ENCODE peak calls at places on chromosome 22, in five cellular contexts. P is NCI-H1417 treated with DMSO at 0.1 percent for 48 hours, V is HuH-7, O is cardiac fibroblast, H is natural killer cell. D is an unnamed sample.

GRCh38 chr22:20226077-20226716 is 41.9 kb downstream of the RTN4R start:
- DNase-seq in P (no peak), V (no peak), O (no peak), H (no peak), D (no peak)

GRCh38 chr22:41411021-41411851 is 29.5 kb downstream of the TEF start:
- DNase-seq in P (no peak), V (no peak), O (no peak), H (no peak), D (no peak)

GRCh38 chr22:35575116-35575748 is 34.6 kb downstream of the RASD2 start:
- DNase-seq in P (no peak), V (no peak), O (no peak), H (no peak), D (no peak)

GRCh38 chr22:27217154-27217553 is 559.8 kb downstream of the MIAT start:
- DNase-seq in P (no peak), V (no peak), O (no peak), H (no peak), D (no peak)

GRCh38 chr22:39520874-39521857 is 804 bp downstream of the ATF4 start:
- DNase-seq in P (no peak), V (no peak), O (peak), H (peak), D (peak)

GRCh38 chr22:37154925-37155712 is 5.4 kb upstream of the IL2RB start:
- DNase-seq in P (no peak), V (no peak), O (peak), H (no peak), D (peak)

GRCh38 chr22:23215294-23216204 is 35.2 kb downstream of the BCR start:
- DNase-seq in P (no peak), V (no peak), O (no peak), H (no peak), D (no peak)

GRCh38 chr22:42432020-42432596 is at the start of gene NFAM1:
- DNase-seq in P (no peak), V (no peak), O (no peak), H (no peak), D (no peak)

GRCh38 chr22:27679722-27680488 is 121.7 kb downstream of the MN1 start:
- DNase-seq in P (no peak), V (no peak), O (no peak), H (no peak), D (no peak)

GRCh38 chr22:43521716-43522115 is 109.9 kb downstream of the MPPED1 start:
- DNase-seq in P (no peak), V (no peak), O (no peak), H (no peak), D (no peak)

GRCh38 chr22:26394787-26395186 is 34.3 kb upstream of the ASPHD2 start:
- DNase-seq in P (no peak), V (no peak), O (no peak), H (no peak), D (no peak)

GRCh38 chr22:47020157-47020556 is 257.7 kb downstream of the TBC1D22A start:
- DNase-seq in P (no peak), V (no peak), O (peak), H (no peak), D (no peak)

GRCh38 chr22:37281195-37281594 is 1.1 kb upstream of the CYTH4 start:
- DNase-seq in P (no peak), V (no peak), O (no peak), H (no peak), D (no peak)

GRCh38 chr22:19816372-19817119 is 38.1 kb downstream of the GNB1L start:
- DNase-seq in P (no peak), V (no peak), O (no peak), H (no peak), D (no peak)

GRCh38 chr22:22045576-22046335 is 63.2 kb upstream of the TOP3B start:
- DNase-seq in P (no peak), V (no peak), O (no peak), H (no peak), D (no peak)

GRCh38 chr22:45965565-45965962 is 11.4 kb downstream of the WNT7B start:
- DNase-seq in P (no peak), V (no peak), O (no peak), H (no peak), D (no peak)

GRCh38 chr22:30881361-30882180 is 87.0 kb downstream of the MORC2 start:
- DNase-seq in P (no peak), V (peak), O (no peak), H (no peak), D (no peak)

GRCh38 chr22:44247923-44248892 is 64.5 kb downstream of the SHISAL1 start:
- DNase-seq in P (no peak), V (no peak), O (no peak), H (no peak), D (no peak)

GRCh38 chr22:26322179-26322905 is 106.7 kb upstream of the ASPHD2 start:
- DNase-seq in P (no peak), V (no peak), O (peak), H (no peak), D (no peak)

GRCh38 chr22:36332623-36333331 is 55.0 kb downstream of the MYH9 start:
- DNase-seq in P (no peak), V (no peak), O (peak), H (no peak), D (peak)

GRCh38 chr22:19177164-19178064 is 1.1 kb downstream of the SLC25A1 start:
- DNase-seq in P (no peak), V (no peak), O (no peak), H (no peak), D (no peak)

GRCh38 chr22:24067587-24068376 is 56.7 kb downstream of the CABIN1 start:
- DNase-seq in P (no peak), V (no peak), O (no peak), H (no peak), D (no peak)

GRCh38 chr22:22576244-22576988 is 17.4 kb upstream of the PRAME start:
- DNase-seq in P (no peak), V (peak), O (peak), H (no peak), D (no peak)

GRCh38 chr22:48563966-48564330 is 1263.7 kb downstream of the BRD1 start:
- DNase-seq in P (no peak), V (no peak), O (no peak), H (no peak), D (no peak)

GRCh38 chr22:50227588-50228215 is 17.1 kb downstream of the TUBGCP6 start:
- DNase-seq in P (no peak), V (no peak), O (no peak), H (no peak), D (no peak)

GRCh38 chr22:27629908-27630733 is 171.4 kb downstream of the MN1 start:
- DNase-seq in P (no peak), V (no peak), O (no peak), H (no peak), D (no peak)

GRCh38 chr22:27101288-27101687 is 443.9 kb downstream of the MIAT start:
- DNase-seq in P (no peak), V (no peak), O (no peak), H (no peak), D (no peak)

GRCh38 chr22:44090571-44090905 is 66.4 kb downstream of the PARVB start:
- DNase-seq in P (no peak), V (no peak), O (no peak), H (no peak), D (no peak)

GRCh38 chr22:28435960-28436359 is 243.7 kb downstream of the TTC28 start:
- DNase-seq in P (no peak), V (no peak), O (no peak), H (no peak), D (no peak)

GRCh38 chr22:46673205-46673604 is 53.0 kb downstream of the GRAMD4 start:
- DNase-seq in P (no peak), V (no peak), O (no peak), H (no peak), D (no peak)

GRCh38 chr22:46000081-46001027 is 23.4 kb upstream of the WNT7B start:
- DNase-seq in P (no peak), V (no peak), O (no peak), H (no peak), D (no peak)

GRCh38 chr22:28883917-28884753 is 763 bp downstream of the ZNRF3 start:
- DNase-seq in P (no peak), V (peak), O (peak), H (peak), D (peak)

GRCh38 chr22:19430890-19431541 is 517 bp downstream of the HIRA start:
- DNase-seq in P (no peak), V (peak), O (peak), H (peak), D (peak)

GRCh38 chr22:29716814-29717213 is 3.0 kb upstream of the CABP7 start:
- DNase-seq in P (no peak), V (peak), O (peak), H (no peak), D (no peak)

GRCh38 chr22:42645341-42645937 is 3.8 kb downstream of the CYB5R3 start:
- DNase-seq in P (no peak), V (no peak), O (peak), H (no peak), D (no peak)

GRCh38 chr22:39308614-39309363 is 10.6 kb downstream of the RPL3 start:
- DNase-seq in P (no peak), V (no peak), O (peak), H (no peak), D (no peak)

GRCh38 chr22:24120029-24120428 is 61.3 kb upstream of the SUSD2 start:
- DNase-seq in P (no peak), V (no peak), O (no peak), H (no peak), D (no peak)